ENCODE peak calls at places on chromosomes 13 and 19, in ten cellular contexts. One of them, this sample, is unnamed.

GRCh38 chr13:82480415-82480814 is 1401.9 kb downstream of the SLITRK1 start:
- DNase-seq in WERI-Rb-1: no peak
- DNase-seq in pancreas: no peak
- DNase-seq in lower leg skin: no peak
- DNase-seq in brain microvascular endothelial cell: no peak
- DNase-seq in cardiac fibroblast: no peak
- DNase-seq in tibial artery: no peak
- DNase-seq in IMR-90: no peak
- DNase-seq in body of pancreas: no peak
- DNase-seq in right atrium auricular region: no peak
- DNase-seq in this sample: peak

GRCh38 chr13:108947551-108948030 is 318.2 kb downstream of the MYO16 start:
- DNase-seq in WERI-Rb-1: no peak
- DNase-seq in pancreas: no peak
- DNase-seq in lower leg skin: peak
- DNase-seq in brain microvascular endothelial cell: peak
- DNase-seq in cardiac fibroblast: peak
- DNase-seq in tibial artery: peak
- DNase-seq in IMR-90: peak
- DNase-seq in body of pancreas: peak
- DNase-seq in right atrium auricular region: no peak
- DNase-seq in this sample: peak

GRCh38 chr19:16678498-16678897 is 17.6 kb downstream of the TMEM38A start:
- DNase-seq in WERI-Rb-1: no peak
- DNase-seq in pancreas: no peak
- DNase-seq in lower leg skin: no peak
- DNase-seq in brain microvascular endothelial cell: no peak
- DNase-seq in cardiac fibroblast: no peak
- DNase-seq in tibial artery: no peak
- DNase-seq in IMR-90: no peak
- DNase-seq in body of pancreas: no peak
- DNase-seq in right atrium auricular region: no peak
- DNase-seq in this sample: no peak

GRCh38 chr13:87376081-87376480 is 295.1 kb upstream of the SLITRK5 start:
- DNase-seq in WERI-Rb-1: no peak
- DNase-seq in pancreas: no peak
- DNase-seq in lower leg skin: no peak
- DNase-seq in brain microvascular endothelial cell: no peak
- DNase-seq in cardiac fibroblast: no peak
- DNase-seq in tibial artery: no peak
- DNase-seq in IMR-90: no peak
- DNase-seq in body of pancreas: no peak
- DNase-seq in right atrium auricular region: no peak
- DNase-seq in this sample: no peak

GRCh38 chr13:99522288-99522687 is 21.0 kb downstream of the TM9SF2 start:
- DNase-seq in WERI-Rb-1: no peak
- DNase-seq in pancreas: no peak
- DNase-seq in lower leg skin: no peak
- DNase-seq in brain microvascular endothelial cell: no peak
- DNase-seq in cardiac fibroblast: peak
- DNase-seq in tibial artery: no peak
- DNase-seq in IMR-90: peak
- DNase-seq in body of pancreas: no peak
- DNase-seq in right atrium auricular region: no peak
- DNase-seq in this sample: peak

GRCh38 chr13:26047040-26047439 is 4.8 kb downstream of the SHISA2 start:
- DNase-seq in WERI-Rb-1: no peak
- DNase-seq in pancreas: no peak
- DNase-seq in lower leg skin: no peak
- DNase-seq in brain microvascular endothelial cell: no peak
- DNase-seq in cardiac fibroblast: no peak
- DNase-seq in tibial artery: no peak
- DNase-seq in IMR-90: no peak
- DNase-seq in body of pancreas: no peak
- DNase-seq in right atrium auricular region: no peak
- DNase-seq in this sample: no peak

GRCh38 chr19:54158812-54159351 is 639 bp downstream of the LENG1 start:
- DNase-seq in WERI-Rb-1: no peak
- DNase-seq in pancreas: no peak
- DNase-seq in lower leg skin: no peak
- DNase-seq in brain microvascular endothelial cell: no peak
- DNase-seq in cardiac fibroblast: peak
- DNase-seq in tibial artery: no peak
- DNase-seq in IMR-90: peak
- DNase-seq in body of pancreas: no peak
- DNase-seq in right atrium auricular region: no peak
- DNase-seq in this sample: no peak

GRCh38 chr19:53906211-53907192 is 2.6 kb upstream of the CACNG7 start:
- DNase-seq in WERI-Rb-1: peak
- DNase-seq in pancreas: peak
- DNase-seq in lower leg skin: no peak
- DNase-seq in brain microvascular endothelial cell: no peak
- DNase-seq in cardiac fibroblast: peak
- DNase-seq in tibial artery: no peak
- DNase-seq in IMR-90: no peak
- DNase-seq in body of pancreas: peak
- DNase-seq in right atrium auricular region: no peak
- DNase-seq in this sample: peak

GRCh38 chr19:16573925-16574324 is 1.7 kb upstream of the SLC35E1 start:
- DNase-seq in WERI-Rb-1: no peak
- DNase-seq in pancreas: no peak
- DNase-seq in lower leg skin: no peak
- DNase-seq in brain microvascular endothelial cell: no peak
- DNase-seq in cardiac fibroblast: no peak
- DNase-seq in tibial artery: no peak
- DNase-seq in IMR-90: no peak
- DNase-seq in body of pancreas: no peak
- DNase-seq in right atrium auricular region: no peak
- DNase-seq in this sample: no peak

GRCh38 chr13:97873398-97873797 is 80.1 kb upstream of the IPO5 start:
- DNase-seq in WERI-Rb-1: no peak
- DNase-seq in pancreas: no peak
- DNase-seq in lower leg skin: no peak
- DNase-seq in brain microvascular endothelial cell: no peak
- DNase-seq in cardiac fibroblast: no peak
- DNase-seq in tibial artery: no peak
- DNase-seq in IMR-90: no peak
- DNase-seq in body of pancreas: no peak
- DNase-seq in right atrium auricular region: no peak
- DNase-seq in this sample: no peak

GRCh38 chr13:21638319-21639282 is 32.3 kb upstream of the FGF9 start:
- DNase-seq in WERI-Rb-1: no peak
- DNase-seq in pancreas: no peak
- DNase-seq in lower leg skin: peak
- DNase-seq in brain microvascular endothelial cell: no peak
- DNase-seq in cardiac fibroblast: peak
- DNase-seq in tibial artery: no peak
- DNase-seq in IMR-90: peak
- DNase-seq in body of pancreas: peak
- DNase-seq in right atrium auricular region: no peak
- DNase-seq in this sample: peak

GRCh38 chr13:94712287-94712811 is at the start of gene SOX21:
- DNase-seq in WERI-Rb-1: no peak
- DNase-seq in pancreas: peak
- DNase-seq in lower leg skin: peak
- DNase-seq in brain microvascular endothelial cell: no peak
- DNase-seq in cardiac fibroblast: peak
- DNase-seq in tibial artery: no peak
- DNase-seq in IMR-90: no peak
- DNase-seq in body of pancreas: no peak
- DNase-seq in right atrium auricular region: no peak
- DNase-seq in this sample: no peak

GRCh38 chr19:18651300-18651699 is 14.5 kb downstream of the KLHL26 start:
- DNase-seq in WERI-Rb-1: no peak
- DNase-seq in pancreas: no peak
- DNase-seq in lower leg skin: no peak
- DNase-seq in brain microvascular endothelial cell: no peak
- DNase-seq in cardiac fibroblast: no peak
- DNase-seq in tibial artery: no peak
- DNase-seq in IMR-90: no peak
- DNase-seq in body of pancreas: no peak
- DNase-seq in right atrium auricular region: no peak
- DNase-seq in this sample: no peak

GRCh38 chr13:41427700-41428099 is 29.6 kb upstream of the RGCC start:
- DNase-seq in WERI-Rb-1: no peak
- DNase-seq in pancreas: no peak
- DNase-seq in lower leg skin: no peak
- DNase-seq in brain microvascular endothelial cell: no peak
- DNase-seq in cardiac fibroblast: no peak
- DNase-seq in tibial artery: no peak
- DNase-seq in IMR-90: no peak
- DNase-seq in body of pancreas: no peak
- DNase-seq in right atrium auricular region: no peak
- DNase-seq in this sample: no peak

GRCh38 chr19:27744926-27745844 is 1467.8 kb downstream of the UQCRFS1 start:
- DNase-seq in WERI-Rb-1: no peak
- DNase-seq in pancreas: no peak
- DNase-seq in lower leg skin: peak
- DNase-seq in brain microvascular endothelial cell: no peak
- DNase-seq in cardiac fibroblast: no peak
- DNase-seq in tibial artery: peak
- DNase-seq in IMR-90: no peak
- DNase-seq in body of pancreas: no peak
- DNase-seq in right atrium auricular region: peak
- DNase-seq in this sample: no peak

GRCh38 chr19:33724021-33724722 is 72.5 kb upstream of the KCTD15 start:
- DNase-seq in WERI-Rb-1: no peak
- DNase-seq in pancreas: no peak
- DNase-seq in lower leg skin: no peak
- DNase-seq in brain microvascular endothelial cell: no peak
- DNase-seq in cardiac fibroblast: no peak
- DNase-seq in tibial artery: no peak
- DNase-seq in IMR-90: no peak
- DNase-seq in body of pancreas: no peak
- DNase-seq in right atrium auricular region: no peak
- DNase-seq in this sample: no peak

GRCh38 chr13:49388256-49388655 is 55.6 kb downstream of the CAB39L start:
- DNase-seq in WERI-Rb-1: no peak
- DNase-seq in pancreas: no peak
- DNase-seq in lower leg skin: no peak
- DNase-seq in brain microvascular endothelial cell: no peak
- DNase-seq in cardiac fibroblast: no peak
- DNase-seq in tibial artery: no peak
- DNase-seq in IMR-90: peak
- DNase-seq in body of pancreas: no peak
- DNase-seq in right atrium auricular region: no peak
- DNase-seq in this sample: no peak

GRCh38 chr13:107347641-107348369 is 779.9 kb upstream of the ARGLU1 start:
- DNase-seq in WERI-Rb-1: no peak
- DNase-seq in pancreas: no peak
- DNase-seq in lower leg skin: no peak
- DNase-seq in brain microvascular endothelial cell: no peak
- DNase-seq in cardiac fibroblast: peak
- DNase-seq in tibial artery: no peak
- DNase-seq in IMR-90: no peak
- DNase-seq in body of pancreas: no peak
- DNase-seq in right atrium auricular region: no peak
- DNase-seq in this sample: peak

GRCh38 chr19:18597809-18598660 is 8.6 kb downstream of the CRLF1 start:
- DNase-seq in WERI-Rb-1: peak
- DNase-seq in pancreas: peak
- DNase-seq in lower leg skin: no peak
- DNase-seq in brain microvascular endothelial cell: no peak
- DNase-seq in cardiac fibroblast: no peak
- DNase-seq in tibial artery: no peak
- DNase-seq in IMR-90: no peak
- DNase-seq in body of pancreas: no peak
- DNase-seq in right atrium auricular region: no peak
- DNase-seq in this sample: no peak

GRCh38 chr13:109840201-109840892 is 54.0 kb upstream of the IRS2 start:
- DNase-seq in WERI-Rb-1: peak
- DNase-seq in pancreas: no peak
- DNase-seq in lower leg skin: no peak
- DNase-seq in brain microvascular endothelial cell: peak
- DNase-seq in cardiac fibroblast: peak
- DNase-seq in tibial artery: no peak
- DNase-seq in IMR-90: peak
- DNase-seq in body of pancreas: no peak
- DNase-seq in right atrium auricular region: no peak
- DNase-seq in this sample: peak

GRCh38 chr13:95643814-95644598 is 500 bp downstream of the DZIP1 start:
- DNase-seq in WERI-Rb-1: peak
- DNase-seq in pancreas: peak
- DNase-seq in lower leg skin: no peak
- DNase-seq in brain microvascular endothelial cell: peak
- DNase-seq in cardiac fibroblast: peak
- DNase-seq in tibial artery: peak
- DNase-seq in IMR-90: peak
- DNase-seq in body of pancreas: peak
- DNase-seq in right atrium auricular region: no peak
- DNase-seq in this sample: peak

GRCh38 chr19:3599776-3600183 is 6.9 kb downstream of the TBXA2R start:
- DNase-seq in WERI-Rb-1: no peak
- DNase-seq in pancreas: no peak
- DNase-seq in lower leg skin: no peak
- DNase-seq in brain microvascular endothelial cell: no peak
- DNase-seq in cardiac fibroblast: no peak
- DNase-seq in tibial artery: no peak
- DNase-seq in IMR-90: no peak
- DNase-seq in body of pancreas: no peak
- DNase-seq in right atrium auricular region: no peak
- DNase-seq in this sample: no peak
- TF ChIP-seq CTCF in WERI-Rb-1: peak
- TF ChIP-seq CTCF in pancreas: no peak
- TF ChIP-seq CTCF in lower leg skin: no peak
- TF ChIP-seq CTCF in brain microvascular endothelial cell: peak
- TF ChIP-seq CTCF in cardiac fibroblast: peak
- TF ChIP-seq CTCF in tibial artery: no peak
- TF ChIP-seq CTCF in IMR-90: peak
- TF ChIP-seq CTCF in body of pancreas: no peak
- TF ChIP-seq CTCF in right atrium auricular region: no peak
- TF ChIP-seq CTCF in this sample: peak

GRCh38 chr13:79402074-79402635 is 3.9 kb downstream of the RBM26 start:
- DNase-seq in WERI-Rb-1: no peak
- DNase-seq in pancreas: no peak
- DNase-seq in lower leg skin: no peak
- DNase-seq in brain microvascular endothelial cell: no peak
- DNase-seq in cardiac fibroblast: no peak
- DNase-seq in tibial artery: no peak
- DNase-seq in IMR-90: no peak
- DNase-seq in body of pancreas: no peak
- DNase-seq in right atrium auricular region: no peak
- DNase-seq in this sample: no peak
- H3K4me3 ChIP-seq in WERI-Rb-1: no peak
- H3K4me3 ChIP-seq in pancreas: no peak
- H3K4me3 ChIP-seq in lower leg skin: no peak
- H3K4me3 ChIP-seq in brain microvascular endothelial cell: no peak
- H3K4me3 ChIP-seq in cardiac fibroblast: no peak
- H3K4me3 ChIP-seq in tibial artery: no peak
- H3K4me3 ChIP-seq in IMR-90: no peak
- H3K4me3 ChIP-seq in body of pancreas: no peak
- H3K4me3 ChIP-seq in right atrium auricular region: no peak
- H3K4me3 ChIP-seq in this sample: no peak

GRCh38 chr13:112443191-112444000 is 67.2 kb downstream of the SPACA7 start:
- DNase-seq in WERI-Rb-1: peak
- DNase-seq in pancreas: peak
- DNase-seq in lower leg skin: no peak
- DNase-seq in brain microvascular endothelial cell: no peak
- DNase-seq in cardiac fibroblast: peak
- DNase-seq in tibial artery: no peak
- DNase-seq in IMR-90: no peak
- DNase-seq in body of pancreas: peak
- DNase-seq in right atrium auricular region: peak
- DNase-seq in this sample: no peak
- TF ChIP-seq CTCF in WERI-Rb-1: peak
- TF ChIP-seq CTCF in pancreas: no peak
- TF ChIP-seq CTCF in lower leg skin: no peak
- TF ChIP-seq CTCF in brain microvascular endothelial cell: peak
- TF ChIP-seq CTCF in cardiac fibroblast: peak
- TF ChIP-seq CTCF in tibial artery: no peak
- TF ChIP-seq CTCF in IMR-90: peak
- TF ChIP-seq CTCF in body of pancreas: no peak
- TF ChIP-seq CTCF in right atrium auricular region: no peak
- TF ChIP-seq CTCF in this sample: peak

GRCh38 chr13:78430166-78430791 is 173.1 kb downstream of the POU4F1 start:
- DNase-seq in WERI-Rb-1: no peak
- DNase-seq in pancreas: no peak
- DNase-seq in lower leg skin: no peak
- DNase-seq in brain microvascular endothelial cell: no peak
- DNase-seq in cardiac fibroblast: no peak
- DNase-seq in tibial artery: no peak
- DNase-seq in IMR-90: no peak
- DNase-seq in body of pancreas: no peak
- DNase-seq in right atrium auricular region: no peak
- DNase-seq in this sample: no peak
- H3K4me3 ChIP-seq in WERI-Rb-1: no peak
- H3K4me3 ChIP-seq in pancreas: no peak
- H3K4me3 ChIP-seq in lower leg skin: no peak
- H3K4me3 ChIP-seq in brain microvascular endothelial cell: no peak
- H3K4me3 ChIP-seq in cardiac fibroblast: no peak
- H3K4me3 ChIP-seq in tibial artery: no peak
- H3K4me3 ChIP-seq in IMR-90: no peak
- H3K4me3 ChIP-seq in body of pancreas: no peak
- H3K4me3 ChIP-seq in right atrium auricular region: no peak
- H3K4me3 ChIP-seq in this sample: no peak